ENCODE peak calls at places on chromosomes 11 and 22, in nine cellular contexts. One of them, this sample, is unnamed.

GRCh38 chr22:24417901-24418641 is 9.3 kb upstream of the ADORA2A start:
- DNase-seq in RWPE1: no peak
- DNase-seq in IMR-90: peak; percentile 46
- DNase-seq in cardiac muscle cell: no peak
- DNase-seq in dorsolateral prefrontal cortex: no peak
- DNase-seq in RWPE2: no peak
- DNase-seq in thyroid gland: no peak
- DNase-seq in brain microvascular endothelial cell: no peak
- DNase-seq in Peyer's patch: no peak
- DNase-seq in this sample: no peak

GRCh38 chr11:87445002-87445401 is 407.3 kb downstream of the TMEM135 start:
- DNase-seq in RWPE1: no peak
- DNase-seq in IMR-90: peak; percentile 67
- DNase-seq in cardiac muscle cell: peak; percentile 36
- DNase-seq in dorsolateral prefrontal cortex: no peak
- DNase-seq in RWPE2: no peak
- DNase-seq in thyroid gland: no peak
- DNase-seq in brain microvascular endothelial cell: peak; percentile 33
- DNase-seq in Peyer's patch: no peak
- DNase-seq in this sample: no peak

GRCh38 chr11:44949160-44950035 is 1.3 kb downstream of the TP53I11 start:
- DNase-seq in RWPE1: no peak
- DNase-seq in IMR-90: peak; percentile 42
- DNase-seq in cardiac muscle cell: peak; percentile 86
- DNase-seq in dorsolateral prefrontal cortex: no peak
- DNase-seq in RWPE2: no peak
- DNase-seq in thyroid gland: peak; percentile 14
- DNase-seq in brain microvascular endothelial cell: peak; percentile 18
- DNase-seq in Peyer's patch: peak; percentile 47
- DNase-seq in this sample: peak; percentile 14

GRCh38 chr22:16774911-16775529 is 50.2 kb downstream of the XKR3 start:
- DNase-seq in RWPE1: no peak
- DNase-seq in IMR-90: no peak
- DNase-seq in cardiac muscle cell: no peak
- DNase-seq in dorsolateral prefrontal cortex: no peak
- DNase-seq in RWPE2: no peak
- DNase-seq in thyroid gland: no peak
- DNase-seq in brain microvascular endothelial cell: no peak
- DNase-seq in Peyer's patch: no peak
- DNase-seq in this sample: no peak

GRCh38 chr11:134282121-134283045 is 6.2 kb downstream of the GLB1L3 start:
- DNase-seq in RWPE1: no peak
- DNase-seq in IMR-90: no peak
- DNase-seq in cardiac muscle cell: no peak
- DNase-seq in dorsolateral prefrontal cortex: no peak
- DNase-seq in RWPE2: no peak
- DNase-seq in thyroid gland: peak; percentile 82
- DNase-seq in brain microvascular endothelial cell: no peak
- DNase-seq in Peyer's patch: no peak
- DNase-seq in this sample: no peak

GRCh38 chr11:69180726-69181125 is 25.0 kb downstream of the SMIM38 start:
- DNase-seq in RWPE1: no peak
- DNase-seq in IMR-90: no peak
- DNase-seq in cardiac muscle cell: no peak
- DNase-seq in dorsolateral prefrontal cortex: no peak
- DNase-seq in RWPE2: no peak
- DNase-seq in thyroid gland: no peak
- DNase-seq in brain microvascular endothelial cell: no peak
- DNase-seq in Peyer's patch: no peak
- DNase-seq in this sample: no peak

GRCh38 chr11:120710354-120711187 is 199.0 kb downstream of the GRIK4 start:
- DNase-seq in RWPE1: peak; percentile 85
- DNase-seq in IMR-90: peak; percentile 87
- DNase-seq in cardiac muscle cell: peak; percentile 13
- DNase-seq in dorsolateral prefrontal cortex: peak; percentile 56
- DNase-seq in RWPE2: peak; percentile 80
- DNase-seq in thyroid gland: no peak
- DNase-seq in brain microvascular endothelial cell: peak; percentile 83
- DNase-seq in Peyer's patch: peak; percentile 22
- DNase-seq in this sample: no peak

GRCh38 chr11:71211631-71212030 is 40.7 kb downstream of the SHANK2 start:
- DNase-seq in RWPE1: no peak
- DNase-seq in IMR-90: no peak
- DNase-seq in cardiac muscle cell: no peak
- DNase-seq in dorsolateral prefrontal cortex: no peak
- DNase-seq in RWPE2: no peak
- DNase-seq in thyroid gland: no peak
- DNase-seq in brain microvascular endothelial cell: no peak
- DNase-seq in Peyer's patch: no peak
- DNase-seq in this sample: no peak

GRCh38 chr11:811446-812245 is 1.9 kb downstream of the RPLP2 start:
- DNase-seq in RWPE1: no peak
- DNase-seq in IMR-90: no peak
- DNase-seq in cardiac muscle cell: no peak
- DNase-seq in dorsolateral prefrontal cortex: no peak
- DNase-seq in RWPE2: no peak
- DNase-seq in thyroid gland: no peak
- DNase-seq in brain microvascular endothelial cell: no peak
- DNase-seq in Peyer's patch: no peak
- DNase-seq in this sample: no peak

GRCh38 chr11:8283510-8284272 is 20.0 kb upstream of the LMO1 start:
- DNase-seq in RWPE1: no peak
- DNase-seq in IMR-90: no peak
- DNase-seq in cardiac muscle cell: peak; percentile 91
- DNase-seq in dorsolateral prefrontal cortex: no peak
- DNase-seq in RWPE2: no peak
- DNase-seq in thyroid gland: peak; percentile 57
- DNase-seq in brain microvascular endothelial cell: no peak
- DNase-seq in Peyer's patch: peak; percentile 9
- DNase-seq in this sample: no peak

GRCh38 chr11:114060402-114061052 is 1.0 kb downstream of the ZBTB16 start:
- DNase-seq in RWPE1: peak; percentile 31
- DNase-seq in IMR-90: no peak
- DNase-seq in cardiac muscle cell: peak; percentile 66
- DNase-seq in dorsolateral prefrontal cortex: no peak
- DNase-seq in RWPE2: no peak
- DNase-seq in thyroid gland: peak; percentile 44
- DNase-seq in brain microvascular endothelial cell: no peak
- DNase-seq in Peyer's patch: no peak
- DNase-seq in this sample: peak; percentile 28

GRCh38 chr11:134633276-134633675 is 221.2 kb upstream of the B3GAT1 start:
- DNase-seq in RWPE1: no peak
- DNase-seq in IMR-90: no peak
- DNase-seq in cardiac muscle cell: no peak
- DNase-seq in dorsolateral prefrontal cortex: peak; percentile 1
- DNase-seq in RWPE2: no peak
- DNase-seq in thyroid gland: no peak
- DNase-seq in brain microvascular endothelial cell: no peak
- DNase-seq in Peyer's patch: no peak
- DNase-seq in this sample: no peak

GRCh38 chr22:22800716-22801115 is 86.9 kb upstream of the IGLL5 start:
- DNase-seq in RWPE1: no peak
- DNase-seq in IMR-90: peak; percentile 4
- DNase-seq in cardiac muscle cell: no peak
- DNase-seq in dorsolateral prefrontal cortex: no peak
- DNase-seq in RWPE2: no peak
- DNase-seq in thyroid gland: no peak
- DNase-seq in brain microvascular endothelial cell: no peak
- DNase-seq in Peyer's patch: no peak
- DNase-seq in this sample: no peak

GRCh38 chr11:86608251-86608799 is 64.1 kb downstream of the ME3 start:
- DNase-seq in RWPE1: peak; percentile 64
- DNase-seq in IMR-90: peak; percentile 80
- DNase-seq in cardiac muscle cell: peak; percentile 61
- DNase-seq in dorsolateral prefrontal cortex: no peak
- DNase-seq in RWPE2: no peak
- DNase-seq in thyroid gland: peak; percentile 78
- DNase-seq in brain microvascular endothelial cell: peak; percentile 58
- DNase-seq in Peyer's patch: no peak
- DNase-seq in this sample: no peak

GRCh38 chr11:67117667-67118058 is 1.4 kb upstream of the KDM2A start:
- DNase-seq in RWPE1: no peak
- DNase-seq in IMR-90: no peak
- DNase-seq in cardiac muscle cell: no peak
- DNase-seq in dorsolateral prefrontal cortex: no peak
- DNase-seq in RWPE2: no peak
- DNase-seq in thyroid gland: no peak
- DNase-seq in brain microvascular endothelial cell: no peak
- DNase-seq in Peyer's patch: peak; percentile 33
- DNase-seq in this sample: peak; percentile 23

GRCh38 chr11:1933416-1934325 is 13.5 kb upstream of the MRPL23 start:
- DNase-seq in RWPE1: no peak
- DNase-seq in IMR-90: no peak
- DNase-seq in cardiac muscle cell: no peak
- DNase-seq in dorsolateral prefrontal cortex: no peak
- DNase-seq in RWPE2: peak; percentile 43
- DNase-seq in thyroid gland: no peak
- DNase-seq in brain microvascular endothelial cell: no peak
- DNase-seq in Peyer's patch: no peak
- DNase-seq in this sample: no peak

GRCh38 chr11:46916669-46917108 is 1.7 kb downstream of the LRP4 start:
- DNase-seq in RWPE1: peak; percentile 96
- DNase-seq in IMR-90: peak; percentile 78
- DNase-seq in cardiac muscle cell: peak; percentile 87
- DNase-seq in dorsolateral prefrontal cortex: no peak
- DNase-seq in RWPE2: peak; percentile 75
- DNase-seq in thyroid gland: peak; percentile 73
- DNase-seq in brain microvascular endothelial cell: peak; percentile 45
- DNase-seq in Peyer's patch: no peak
- DNase-seq in this sample: no peak
- TF ChIP-seq CTCF in RWPE1: no peak
- TF ChIP-seq CTCF in IMR-90: peak; percentile 34
- TF ChIP-seq CTCF in cardiac muscle cell: peak; percentile 40
- TF ChIP-seq CTCF in dorsolateral prefrontal cortex: peak; percentile 10
- TF ChIP-seq CTCF in RWPE2: no peak
- TF ChIP-seq CTCF in thyroid gland: no peak
- TF ChIP-seq CTCF in brain microvascular endothelial cell: peak; percentile 58
- TF ChIP-seq CTCF in Peyer's patch: no peak
- TF ChIP-seq CTCF in this sample: no peak

GRCh38 chr11:61828629-61829407 is 718 bp downstream of the FADS2 start:
- DNase-seq in RWPE1: no peak
- DNase-seq in IMR-90: no peak
- DNase-seq in cardiac muscle cell: peak; percentile 68
- DNase-seq in dorsolateral prefrontal cortex: peak; percentile 30
- DNase-seq in RWPE2: no peak
- DNase-seq in thyroid gland: peak; percentile 86
- DNase-seq in brain microvascular endothelial cell: no peak
- DNase-seq in Peyer's patch: peak; percentile 18
- DNase-seq in this sample: no peak

GRCh38 chr11:61828379-61828628 is 204 bp downstream of the FADS2 start:
- DNase-seq in RWPE1: no peak
- DNase-seq in IMR-90: no peak
- DNase-seq in cardiac muscle cell: no peak
- DNase-seq in dorsolateral prefrontal cortex: no peak
- DNase-seq in RWPE2: no peak
- DNase-seq in thyroid gland: no peak
- DNase-seq in brain microvascular endothelial cell: no peak
- DNase-seq in Peyer's patch: no peak
- DNase-seq in this sample: no peak

GRCh38 chr11:61830318-61831105 is 2.4 kb downstream of the FADS2 start:
- DNase-seq in RWPE1: no peak
- DNase-seq in IMR-90: peak; percentile 28
- DNase-seq in cardiac muscle cell: no peak
- DNase-seq in dorsolateral prefrontal cortex: no peak
- DNase-seq in RWPE2: no peak
- DNase-seq in thyroid gland: no peak
- DNase-seq in brain microvascular endothelial cell: no peak
- DNase-seq in Peyer's patch: no peak
- DNase-seq in this sample: no peak

GRCh38 chr11:61827573-61828378 is at the start of gene FADS2:
- DNase-seq in RWPE1: peak; percentile 51
- DNase-seq in IMR-90: peak; percentile 89
- DNase-seq in cardiac muscle cell: peak; percentile 94
- DNase-seq in dorsolateral prefrontal cortex: peak; percentile 78
- DNase-seq in RWPE2: peak; percentile 97
- DNase-seq in thyroid gland: peak; percentile 75
- DNase-seq in brain microvascular endothelial cell: peak; percentile 93
- DNase-seq in Peyer's patch: peak; percentile 68
- DNase-seq in this sample: peak; percentile 55

DNA sequence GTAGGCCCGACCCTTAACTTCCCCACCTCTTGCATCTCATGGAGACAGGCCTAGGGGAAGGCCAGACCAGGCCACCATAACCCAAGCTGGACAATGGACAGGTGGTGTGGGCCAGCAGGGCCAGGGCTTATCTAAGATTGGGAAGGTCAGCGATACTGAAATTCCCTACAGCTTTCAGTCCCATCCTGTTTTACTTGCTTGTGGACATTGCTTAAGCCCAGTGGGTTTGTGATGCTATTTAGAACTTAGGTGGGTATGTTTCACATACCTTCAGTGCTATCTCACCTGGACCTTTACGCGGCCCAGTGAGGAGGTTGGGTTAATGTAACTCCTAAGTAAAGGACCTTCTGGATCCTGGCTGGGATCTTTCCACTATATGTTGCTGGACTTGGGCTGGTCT is 1.7 kb downstream of the FADS2 start:
- DNase-seq in RWPE1: no peak
- DNase-seq in IMR-90: no peak
- DNase-seq in cardiac muscle cell: no peak
- DNase-seq in dorsolateral prefrontal cortex: no peak
- DNase-seq in RWPE2: no peak
- DNase-seq in thyroid gland: no peak
- DNase-seq in brain microvascular endothelial cell: no peak
- DNase-seq in Peyer's patch: no peak
- DNase-seq in this sample: no peak
- H3K27ac ChIP-seq in RWPE1: peak overlapping the region; percentile 91
- H3K27ac ChIP-seq in IMR-90: no peak overlapping the region
- H3K27ac ChIP-seq in cardiac muscle cell: no peak overlapping the region
- H3K27ac ChIP-seq in dorsolateral prefrontal cortex: peak overlapping the region; percentile 91
- H3K27ac ChIP-seq in RWPE2: peak overlapping the region; percentile 76
- H3K27ac ChIP-seq in thyroid gland: no peak overlapping the region
- H3K27ac ChIP-seq in brain microvascular endothelial cell: no peak overlapping the region
- H3K27ac ChIP-seq in Peyer's patch: peak overlapping the region; percentile 42
- H3K27ac ChIP-seq in this sample: no peak overlapping the region

DNA sequence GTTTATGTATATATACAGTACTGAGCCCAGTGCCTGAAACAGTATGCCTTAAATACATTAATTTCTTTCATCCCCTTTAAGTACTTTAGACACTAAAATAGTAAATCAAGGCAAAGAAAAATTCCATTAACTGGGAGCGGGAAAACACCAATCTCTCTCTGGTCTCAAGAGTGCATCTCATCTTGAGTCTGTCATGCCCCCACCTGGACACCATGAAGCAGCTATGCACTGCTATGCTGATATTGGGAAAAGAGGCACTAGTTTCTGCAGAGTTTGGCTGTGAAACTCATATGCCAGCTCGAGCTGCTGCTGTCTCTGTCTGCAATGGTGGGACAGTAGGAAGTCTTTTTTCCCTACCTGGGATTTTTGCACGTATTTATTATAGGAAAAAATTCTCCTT is 754.4 kb upstream of the RAG2 start:
- DNase-seq in RWPE1: no peak
- DNase-seq in IMR-90: no peak
- DNase-seq in cardiac muscle cell: peak; percentile 28
- DNase-seq in dorsolateral prefrontal cortex: no peak
- DNase-seq in RWPE2: no peak
- DNase-seq in thyroid gland: no peak
- DNase-seq in brain microvascular endothelial cell: no peak
- DNase-seq in Peyer's patch: no peak
- DNase-seq in this sample: no peak
- TF ChIP-seq CTCF in RWPE1: no peak
- TF ChIP-seq CTCF in IMR-90: no peak
- TF ChIP-seq CTCF in cardiac muscle cell: no peak
- TF ChIP-seq CTCF in dorsolateral prefrontal cortex: no peak
- TF ChIP-seq CTCF in RWPE2: peak; percentile 9
- TF ChIP-seq CTCF in thyroid gland: no peak
- TF ChIP-seq CTCF in brain microvascular endothelial cell: no peak
- TF ChIP-seq CTCF in Peyer's patch: no peak
- TF ChIP-seq CTCF in this sample: no peak

GRCh38 chr11:57405271-57405890 is 14.9 kb upstream of the PRG2 start:
- DNase-seq in RWPE1: no peak
- DNase-seq in IMR-90: no peak
- DNase-seq in cardiac muscle cell: no peak
- DNase-seq in dorsolateral prefrontal cortex: no peak
- DNase-seq in RWPE2: no peak
- DNase-seq in thyroid gland: peak; percentile 44
- DNase-seq in brain microvascular endothelial cell: no peak
- DNase-seq in Peyer's patch: no peak
- DNase-seq in this sample: no peak
- H3K27ac ChIP-seq in RWPE1: peak overlapping the region; percentile 51
- H3K27ac ChIP-seq in IMR-90: no peak overlapping the region
- H3K27ac ChIP-seq in cardiac muscle cell: no peak overlapping the region
- H3K27ac ChIP-seq in dorsolateral prefrontal cortex: no peak overlapping the region
- H3K27ac ChIP-seq in RWPE2: no peak overlapping the region
- H3K27ac ChIP-seq in thyroid gland: no peak overlapping the region
- H3K27ac ChIP-seq in brain microvascular endothelial cell: no peak overlapping the region
- H3K27ac ChIP-seq in Peyer's patch: no peak overlapping the region
- H3K27ac ChIP-seq in this sample: no peak overlapping the region

This sample was measured in CD4-positive, alpha-beta T cell.